ENCODE peak calls at places on chromosomes 2 and 18, in six cellular contexts. X is stimulated activated naive B cell treated with anti-CD40 and anti-IgM and Interleukin-4, amounts not matched to agents 10 μg/mL and 1 μg/mL and 100 μg/mL, for 72 hours; Y is lung; E is activated T-cell treated with anti-CD3 and anti-CD28 coated beads, Interleukin-2, amount 50 U/mL, for 48 hours; M is upper lobe of right lung; G is progenitor cell of endocrine pancreas. C is an unnamed sample.

GRCh38 chr2:136765256-136765735 is at the start of gene THSD7B:
- DNase-seq in G (no peak), E (no peak), X (no peak), Y (no peak), M (peak), C (no peak)

GRCh38 chr2:173221081-173221695 is 133.5 kb upstream of the CDCA7 start:
- DNase-seq in M (no peak), G (no peak), Y (no peak), E (no peak), X (no peak), C (no peak)

GRCh38 chr2:57987835-57988573 is 58.6 kb upstream of the VRK2 start:
- DNase-seq in X (no peak), G (no peak), E (no peak), Y (no peak), M (no peak), C (no peak)

GRCh38 chr18:7812431-7813063 is 245.4 kb downstream of the PTPRM start:
- DNase-seq in G (no peak), X (no peak), Y (no peak), M (no peak), E (no peak), C (peak)

GRCh38 chr2:127569274-127570065 is 34.0 kb downstream of the MYO7B start:
- DNase-seq in G (no peak), Y (no peak), X (no peak), E (no peak), M (peak), C (peak)

GRCh38 chr18:74994502-74995403 is 214.2 kb downstream of the PTGR3 start:
- DNase-seq in G (no peak), Y (no peak), M (no peak), X (no peak), E (peak), C (no peak)

GRCh38 chr2:186379052-186379451 is 107.0 kb upstream of the ZC3H15 start:
- DNase-seq in E (no peak), Y (no peak), X (no peak), M (no peak), G (no peak), C (no peak)

GRCh38 chr2:189149981-189150380 is 29.6 kb downstream of the COL5A2 start:
- DNase-seq in M (no peak), E (no peak), X (no peak), Y (no peak), G (no peak), C (no peak)

GRCh38 chr2:5976626-5977025 is 284.4 kb downstream of the SOX11 start:
- DNase-seq in X (no peak), M (no peak), Y (no peak), E (no peak), G (no peak), C (no peak)

GRCh38 chr18:54150226-54150625 is 74.2 kb downstream of the MBD2 start:
- DNase-seq in E (no peak), G (no peak), Y (no peak), M (no peak), X (no peak), C (no peak)

GRCh38 chr2:102033028-102033749 is 41.4 kb downstream of the IL1R2 start:
- DNase-seq in X (peak), G (no peak), E (peak), Y (peak), M (peak), C (no peak)

GRCh38 chr2:134628453-134628852 is 90.3 kb downstream of the TMEM163 start:
- DNase-seq in Y (no peak), X (no peak), G (no peak), M (no peak), E (no peak), C (no peak)

GRCh38 chr2:11097038-11097720 is 58.1 kb upstream of the SLC66A3 start:
- DNase-seq in X (no peak), E (no peak), Y (no peak), M (peak), G (no peak), C (peak)

GRCh38 chr2:191113761-191114160 is 37.0 kb downstream of the STAT4 start:
- DNase-seq in E (no peak), X (no peak), M (no peak), Y (no peak), G (no peak), C (no peak)

GRCh38 chr2:120653026-120653425 is 82.6 kb upstream of the GLI2 start:
- DNase-seq in E (no peak), M (no peak), X (no peak), Y (no peak), G (no peak), C (no peak)

GRCh38 chr2:175154670-175155082 is 13.3 kb downstream of the ATF2 start:
- DNase-seq in M (no peak), G (no peak), X (no peak), Y (no peak), E (no peak), C (peak)

GRCh38 chr2:126655500-126656310 is at the start of gene GYPC:
- DNase-seq in G (peak), X (peak), Y (peak), E (no peak), M (peak), C (peak)

GRCh38 chr2:234266952-234267351 is 216.4 kb downstream of the SPP2 start:
- DNase-seq in G (no peak), M (no peak), Y (no peak), X (no peak), E (no peak), C (no peak)

C was measured in amniotic stem cell.